ENCODE peak calls at places on chromosomes 4 and X, in eight cellular contexts. J is A549, L is suprapubic skin, I is stomach, N is GM12864, B is glutamatergic neuron, H is fibroblast of mammary gland, Z is body of pancreas. T is an unnamed sample.
A peak's percentile ranks its signal among the peaks of the same experiment; 100 is the strongest.

GRCh38 chr4:57378766-57379165 is 268.6 kb upstream of the IGFBP7 start:
- DNase-seq in I (no peak), H (peak; percentile 47), N (no peak), B (no peak), L (no peak), Z (no peak), J (no peak), T (no peak)

GRCh38 chr4:184541918-184542317 is 67.6 kb upstream of the IRF2 start:
- DNase-seq in J (no peak), H (no peak), Z (no peak), I (no peak), N (no peak), L (no peak), B (no peak), T (no peak)

GRCh38 chr4:69831646-69832325 is 28.2 kb downstream of the SULT1E1 start:
- DNase-seq in J (no peak), I (no peak), N (peak; percentile 43), L (no peak), B (no peak), H (no peak), Z (no peak), T (no peak)

GRCh38 chrX:133380882-133381619 is 34.2 kb downstream of the GPC4 start:
- DNase-seq in I (no peak), Z (no peak), N (no peak), J (no peak), B (no peak), L (no peak), H (no peak), T (no peak)

GRCh38 chrX:45758738-45759397 is 558.2 kb upstream of the DIPK2B start:
- DNase-seq in B (no peak), Z (no peak), I (no peak), H (peak; percentile 66), L (no peak), J (no peak), N (no peak), T (no peak)

GRCh38 chrX:110146521-110146920 is 143.6 kb downstream of the TMEM164 start:
- DNase-seq in H (peak; percentile 74), Z (peak; percentile 45), N (no peak), J (peak; percentile 55), B (no peak), I (no peak), L (no peak), T (no peak)

GRCh38 chrX:106791495-106791894 is 11.0 kb upstream of the TBC1D8B start:
- DNase-seq in L (no peak), B (no peak), N (no peak), Z (no peak), H (peak; percentile 25), I (no peak), J (no peak), T (no peak)

GRCh38 chrX:53239474-53239873 is 14.5 kb upstream of the KDM5C start:
- DNase-seq in L (no peak), H (peak; percentile 40), B (peak; percentile 45), N (no peak), Z (no peak), J (peak; percentile 28), I (no peak), T (no peak)

GRCh38 chr4:107740950-107741701 is 21.1 kb upstream of the PAPSS1 start:
- DNase-seq in I (no peak), Z (peak; percentile 52), B (no peak), N (no peak), J (no peak), L (peak; percentile 70), H (peak; percentile 63), T (peak; percentile 71)

GRCh38 chr4:39151120-39151713 is 31.1 kb upstream of the WDR19 start:
- DNase-seq in H (peak; percentile 52), J (no peak), Z (no peak), N (no peak), L (no peak), B (no peak), I (no peak), T (no peak)

DNA sequence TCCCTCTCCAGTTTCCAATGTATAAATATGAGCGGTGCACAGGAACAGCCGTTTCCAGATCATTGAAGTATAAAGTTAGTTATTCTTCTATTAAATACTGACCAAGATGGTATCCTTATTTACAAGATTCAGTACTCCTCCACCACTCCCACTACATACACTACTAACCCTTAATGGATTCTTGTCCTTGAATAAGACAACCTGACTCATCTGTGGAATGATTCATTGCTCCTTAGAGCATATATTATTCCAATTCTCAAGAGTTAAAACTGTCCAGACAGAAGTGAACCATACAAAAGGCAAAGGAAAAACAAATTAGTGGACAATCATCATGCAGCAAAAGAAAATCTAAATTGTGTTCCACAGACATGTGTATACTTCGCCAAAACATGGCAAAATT is 373.3 kb downstream of the IDS start:
- DNase-seq in H (peak; percentile 74), I (no peak), Z (no peak), L (no peak), N (no peak), B (no peak), J (no peak), T (no peak)
- TF ChIP-seq CTCF in H (no peak), I (no peak), Z (no peak), L (no peak), N (no peak), B (no peak), J (no peak), T (no peak)

GRCh38 chrX:10395643-10396042 is 224.7 kb downstream of the MID1 start:
- DNase-seq in B (no peak), H (no peak), J (no peak), Z (no peak), N (no peak), I (no peak), L (no peak), T (no peak)

GRCh38 chrX:10398271-10398670 is 222.1 kb downstream of the MID1 start:
- DNase-seq in I (no peak), J (no peak), B (no peak), H (no peak), N (no peak), Z (no peak), L (no peak), T (no peak)

GRCh38 chrX:10397349-10397748 is 223.0 kb downstream of the MID1 start:
- DNase-seq in H (no peak), L (no peak), J (no peak), I (no peak), Z (no peak), N (no peak), B (no peak), T (no peak)

GRCh38 chrX:10401239-10401638 is 219.1 kb downstream of the MID1 start:
- DNase-seq in J (no peak), Z (no peak), L (no peak), B (no peak), I (no peak), N (no peak), H (peak; percentile 11), T (no peak)

GRCh38 chrX:10399152-10399741 is 221.1 kb downstream of the MID1 start:
- DNase-seq in L (no peak), J (no peak), B (peak; percentile 13), H (peak; percentile 8), Z (no peak), N (no peak), I (no peak), T (no peak)
- TF ChIP-seq CTCF in L (no peak), J (no peak), B (no peak), H (no peak), Z (no peak), N (no peak), I (no peak), T (no peak)

DNA sequence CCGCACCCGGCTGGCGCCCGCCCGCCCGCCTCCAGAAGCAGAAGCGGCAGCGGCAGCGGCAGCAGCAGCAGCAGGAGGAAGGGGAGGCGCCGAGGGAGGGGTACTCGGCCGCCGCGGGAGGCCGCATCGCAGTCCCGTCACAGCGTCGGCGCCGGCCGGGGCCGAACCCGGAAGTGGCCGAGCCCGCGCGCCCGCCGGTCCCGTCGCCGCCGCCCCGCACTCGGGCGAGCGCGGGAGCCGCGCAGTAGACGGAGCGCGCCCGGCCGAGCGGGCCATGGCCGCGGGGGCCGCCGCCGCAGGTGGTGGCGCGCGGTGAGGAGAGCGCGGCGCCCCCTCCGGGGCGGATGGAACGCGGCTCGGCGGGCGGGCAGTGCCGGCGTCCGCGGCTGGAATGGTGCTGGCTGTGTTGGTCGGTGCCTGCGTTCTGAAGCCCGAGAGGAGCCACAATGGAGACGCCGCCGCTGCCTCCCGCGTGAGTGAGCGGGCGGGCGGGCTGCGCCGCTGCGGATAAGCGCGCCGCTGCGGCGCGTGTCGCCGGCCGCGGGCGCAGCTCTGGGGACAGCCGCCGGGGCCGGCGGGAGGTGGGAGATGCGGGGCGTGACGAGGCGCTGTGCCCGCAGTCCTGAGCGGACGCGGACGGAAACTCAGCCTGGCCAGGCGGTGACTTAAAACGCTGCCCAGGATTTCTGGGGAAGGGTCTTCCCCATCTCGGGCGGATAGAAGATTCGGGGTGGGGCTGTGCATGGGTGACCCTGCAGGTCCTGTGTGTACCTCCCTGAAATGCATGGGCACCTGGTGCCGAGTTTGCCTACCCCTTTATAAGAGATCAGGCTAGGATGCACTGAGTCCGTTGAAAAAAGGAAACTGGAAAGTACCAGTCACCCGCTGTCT is at the start of gene KLHL2:
- DNase-seq in L (peak; percentile 66), H (peak; percentile 59), I (peak; percentile 86), B (peak; percentile 84), Z (peak; percentile 82), N (no peak), J (peak; percentile 35), T (peak; percentile 70)
- TF ChIP-seq CTCF in L (no peak), H (no peak), I (no peak), B (no peak), Z (no peak), N (no peak), J (no peak), T (no peak)

DNA sequence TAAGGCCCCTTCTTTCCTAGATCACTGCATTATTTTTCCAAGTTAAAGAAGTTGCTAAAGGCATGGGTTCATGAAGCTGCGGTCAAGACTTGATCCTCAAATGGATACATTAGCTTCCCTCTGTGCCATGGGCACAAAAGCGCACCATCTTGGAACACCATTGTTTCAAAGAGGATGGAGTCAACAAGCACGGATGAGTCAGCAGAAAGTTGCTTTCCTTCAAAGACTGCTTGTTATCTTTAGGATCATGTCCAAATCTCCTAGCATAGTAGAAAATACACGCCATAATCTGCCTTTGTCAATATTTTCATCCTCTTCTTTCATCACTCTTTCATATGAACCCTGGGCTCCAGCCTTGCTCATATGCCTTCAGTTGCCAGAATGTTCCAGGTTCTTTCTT is 226.8 kb upstream of the GATB start:
- DNase-seq in J (no peak), B (no peak), H (no peak), L (no peak), I (no peak), N (no peak), Z (no peak), T (no peak)
- TF ChIP-seq CTCF in J (no peak), B (no peak), H (no peak), L (no peak), I (no peak), N (no peak), Z (no peak), T (no peak)